ENCODE peak calls at places on chromosomes 12 and 14, in eight cellular contexts. P, R, M, N, A, J, F and U are unnamed samples.
A peak's percentile ranks its signal among the peaks of the same experiment; 100 is the strongest.

GRCh38 chr12:98754095-98754494 is 109.0 kb downstream of the APAF1 start:
- DNase-seq in P (peak; percentile 91), R (peak; percentile 77), M (no peak), N (peak; percentile 50), A (peak; percentile 78), J (peak; percentile 89), F (peak; percentile 19), U (no peak)

GRCh38 chr14:36646664-36647416 is 14.8 kb upstream of the PAX9 start:
- DNase-seq in P (no peak), R (no peak), M (peak; percentile 57), N (no peak), A (no peak), J (no peak), F (no peak), U (no peak)

GRCh38 chr12:130862161-130862560 is 9.7 kb upstream of the RAN start:
- DNase-seq in P (no peak), R (no peak), M (no peak), N (no peak), A (no peak), J (no peak), F (no peak), U (no peak)

GRCh38 chr12:6788972-6789905 is at the start of gene CD4:
- DNase-seq in P (no peak), R (no peak), M (no peak), N (no peak), A (no peak), J (peak; percentile 44), F (peak; percentile 75), U (peak; percentile 94)

GRCh38 chr12:70070494-70071007 is 172.7 kb upstream of the CNOT2 start:
- DNase-seq in P (no peak), R (no peak), M (no peak), N (no peak), A (no peak), J (no peak), F (no peak), U (no peak)

GRCh38 chr14:77598366-77599050 is 17.9 kb downstream of the SPTLC2 start:
- DNase-seq in P (peak; percentile 74), R (no peak), M (no peak), N (no peak), A (no peak), J (no peak), F (no peak), U (no peak)

GRCh38 chr14:50320279-50320678 is 8.2 kb downstream of the DMAC2L start:
- DNase-seq in P (no peak), R (peak; percentile 82), M (no peak), N (peak; percentile 84), A (no peak), J (peak; percentile 60), F (no peak), U (no peak)

GRCh38 chr12:88865537-88865936 is 285.3 kb upstream of the KITLG start:
- DNase-seq in P (no peak), R (no peak), M (no peak), N (no peak), A (no peak), J (no peak), F (no peak), U (no peak)

GRCh38 chr14:39293629-39294028 is 59.9 kb downstream of the MIA2 start:
- DNase-seq in P (no peak), R (no peak), M (no peak), N (no peak), A (no peak), J (no peak), F (no peak), U (no peak)

GRCh38 chr12:15824516-15824915 is 35.3 kb upstream of the EPS8 start:
- DNase-seq in P (no peak), R (no peak), M (no peak), N (no peak), A (no peak), J (no peak), F (no peak), U (no peak)

GRCh38 chr12:46221255-46222128 is 47.4 kb downstream of the SLC38A1 start:
- DNase-seq in P (no peak), R (peak; percentile 55), M (no peak), N (peak; percentile 81), A (no peak), J (peak; percentile 83), F (no peak), U (no peak)

GRCh38 chr12:131104464-131105350 is 151.0 kb downstream of the ADGRD1 start:
- DNase-seq in P (peak; percentile 77), R (peak; percentile 16), M (peak; percentile 94), N (peak; percentile 45), A (peak; percentile 12), J (peak; percentile 62), F (peak; percentile 81), U (peak; percentile 80)

GRCh38 chr12:113241191-113242017 is 20.1 kb downstream of the TPCN1 start:
- DNase-seq in P (peak; percentile 98), R (peak; percentile 96), M (no peak), N (peak; percentile 95), A (peak; percentile 98), J (peak; percentile 98), F (no peak), U (peak; percentile 84)

GRCh38 chr12:120290541-120291312 is 976 bp downstream of the RNU4-2 start:
- DNase-seq in P (no peak), R (no peak), M (peak; percentile 45), N (no peak), A (no peak), J (no peak), F (peak; percentile 22), U (peak; percentile 34)

GRCh38 chr14:102560436-102561261 is 31.8 kb upstream of the RCOR1 start:
- DNase-seq in P (no peak), R (no peak), M (no peak), N (no peak), A (no peak), J (no peak), F (no peak), U (no peak)

GRCh38 chr12:87025976-87026375 is 769.8 kb upstream of the MGAT4C start:
- DNase-seq in P (no peak), R (no peak), M (no peak), N (peak; percentile 23), A (no peak), J (no peak), F (no peak), U (no peak)

GRCh38 chr12:131159660-131160059 is 206.0 kb downstream of the ADGRD1 start:
- DNase-seq in P (no peak), R (no peak), M (no peak), N (no peak), A (no peak), J (no peak), F (no peak), U (no peak)

GRCh38 chr12:13504736-13505135 is 308.2 kb downstream of the EMP1 start:
- DNase-seq in P (no peak), R (no peak), M (no peak), N (no peak), A (no peak), J (no peak), F (no peak), U (no peak)

GRCh38 chr14:100223332-100224171 is 15.4 kb upstream of the YY1 start:
- DNase-seq in P (no peak), R (peak; percentile 41), M (no peak), N (peak; percentile 66), A (no peak), J (no peak), F (no peak), U (no peak)

GRCh38 chr14:23612354-23612732 is 23.8 kb upstream of the DHRS2 start:
- DNase-seq in P (no peak), R (no peak), M (no peak), N (no peak), A (no peak), J (no peak), F (no peak), U (no peak)

GRCh38 chr12:114414866-114415524 is 9.1 kb upstream of the TBX5 start:
- DNase-seq in P (no peak), R (peak; percentile 68), M (no peak), N (no peak), A (no peak), J (peak; percentile 53), F (no peak), U (no peak)

GRCh38 chr14:52241102-52241793 is 26.2 kb upstream of the PTGDR start:
- DNase-seq in P (no peak), R (peak; percentile 89), M (no peak), N (peak; percentile 95), A (no peak), J (peak; percentile 87), F (no peak), U (no peak)

GRCh38 chr12:116916122-116916521 is 5.4 kb downstream of the FBXW8 start:
- DNase-seq in P (peak; percentile 41), R (peak; percentile 60), M (no peak), N (peak; percentile 63), A (no peak), J (peak; percentile 67), F (no peak), U (no peak)

GRCh38 chr12:104788848-104789271 is 169.2 kb downstream of the SLC41A2 start:
- DNase-seq in P (no peak), R (no peak), M (peak; percentile 53), N (no peak), A (no peak), J (no peak), F (no peak), U (no peak)

GRCh38 chr12:105461276-105461975 is 130.9 kb downstream of the C12orf75 start:
- DNase-seq in P (no peak), R (no peak), M (no peak), N (no peak), A (no peak), J (peak; percentile 82), F (no peak), U (no peak)

GRCh38 chr14:51774209-51774608 is 86.2 kb upstream of the GNG2 start:
- DNase-seq in P (no peak), R (no peak), M (no peak), N (no peak), A (no peak), J (no peak), F (no peak), U (no peak)

GRCh38 chr12:46367351-46368029 is 5.1 kb downstream of the SLC38A2 start:
- DNase-seq in P (no peak), R (no peak), M (no peak), N (no peak), A (no peak), J (no peak), F (no peak), U (no peak)

GRCh38 chr12:27822076-27822712 is 42.2 kb upstream of the MANSC4 start:
- DNase-seq in P (peak; percentile 71), R (peak; percentile 97), M (no peak), N (peak; percentile 97), A (peak; percentile 69), J (peak; percentile 68), F (peak; percentile 58), U (no peak)

GRCh38 chr14:91946313-91947195 is 940 bp downstream of the FBLN5 start:
- DNase-seq in P (no peak), R (peak; percentile 41), M (no peak), N (peak; percentile 74), A (no peak), J (peak; percentile 59), F (no peak), U (peak; percentile 75)

GRCh38 chr12:76883826-76884225 is 5.0 kb upstream of the CSRP2 start:
- DNase-seq in P (no peak), R (peak; percentile 59), M (no peak), N (peak; percentile 51), A (no peak), J (peak; percentile 79), F (no peak), U (no peak)

GRCh38 chr12:52014567-52015392 is 8.0 kb downstream of the TAMALIN start:
- DNase-seq in P (no peak), R (no peak), M (peak; percentile 69), N (peak; percentile 50), A (no peak), J (no peak), F (no peak), U (no peak)

GRCh38 chr12:68350753-68351152 is 18.6 kb upstream of the MDM1 start:
- DNase-seq in P (peak; percentile 54), R (peak; percentile 41), M (no peak), N (peak; percentile 41), A (no peak), J (peak; percentile 79), F (no peak), U (no peak)

GRCh38 chr12:49825360-49825970 is 2.7 kb downstream of the NCKAP5L start:
- DNase-seq in P (no peak), R (peak; percentile 73), M (no peak), N (peak; percentile 72), A (no peak), J (peak; percentile 46), F (no peak), U (peak; percentile 88)